ENCODE peak calls at places on chromosome 12, in four cellular contexts. R, O, S and Y are unnamed samples.

GRCh38 chr12:50824914-50825313 is 17.8 kb upstream of the TMPRSS12 start:
- DNase-seq in R (no peak), O (no peak), S (no peak), Y (no peak)

GRCh38 chr12:88371416-88372183 is 208.7 kb downstream of the KITLG start:
- DNase-seq in R (no peak), O (peak), S (peak), Y (peak)

GRCh38 chr12:51381226-51382079 is 9.8 kb downstream of the GALNT6 start:
- DNase-seq in R (no peak), O (no peak), S (peak), Y (no peak)

GRCh38 chr12:50222275-50222783 is 55.2 kb upstream of the CERS5 start:
- DNase-seq in R (peak), O (peak), S (peak), Y (peak)

GRCh38 chr12:29796823-29797263 is 13.1 kb upstream of the TMTC1 start:
- DNase-seq in R (no peak), O (peak), S (peak), Y (peak)

GRCh38 chr12:75706786-75707605 is 195.6 kb upstream of the KRR1 start:
- DNase-seq in R (no peak), O (no peak), S (peak), Y (peak)

GRCh38 chr12:23428758-23429157 is 520.7 kb downstream of the SOX5 start:
- DNase-seq in R (no peak), O (no peak), S (no peak), Y (no peak)

GRCh38 chr12:96862326-96862725 is 44.7 kb upstream of the NEDD1 start:
- DNase-seq in R (no peak), O (no peak), S (no peak), Y (no peak)

GRCh38 chr12:71195338-71195896 is 37.6 kb upstream of the TSPAN8 start:
- DNase-seq in R (no peak), O (no peak), S (no peak), Y (no peak)

GRCh38 chr12:71046215-71046614 is 111.6 kb downstream of the TSPAN8 start:
- DNase-seq in R (no peak), O (no peak), S (peak), Y (peak)

GRCh38 chr12:131072446-131073230 is 118.9 kb downstream of the ADGRD1 start:
- DNase-seq in R (no peak), O (peak), S (no peak), Y (no peak)

GRCh38 chr12:72072613-72073212 is 134.1 kb downstream of the TPH2 start:
- DNase-seq in R (no peak), O (no peak), S (no peak), Y (no peak)

GRCh38 chr12:28987538-28988383 is 161.3 kb upstream of the FAR2 start:
- DNase-seq in R (no peak), O (no peak), S (no peak), Y (no peak)

GRCh38 chr12:43921666-43922337 is 85.9 kb downstream of the TMEM117 start:
- DNase-seq in R (no peak), O (no peak), S (peak), Y (no peak)

GRCh38 chr12:6461401-6462233 is 8.9 kb downstream of the VAMP1 start:
- DNase-seq in R (peak), O (peak), S (no peak), Y (no peak)

GRCh38 chr12:20492251-20492728 is 124.0 kb downstream of the PDE3A start:
- DNase-seq in R (no peak), O (no peak), S (peak), Y (no peak)

GRCh38 chr12:13594731-13595514 is 386.5 kb downstream of the GRIN2B start:
- DNase-seq in R (no peak), O (no peak), S (no peak), Y (no peak)

GRCh38 chr12:129959889-129960288 is 56.1 kb upstream of the TMEM132D start:
- DNase-seq in R (no peak), O (no peak), S (no peak), Y (no peak)

GRCh38 chr12:22765731-22766130 is 140.8 kb downstream of the ETNK1 start:
- DNase-seq in R (no peak), O (no peak), S (no peak), Y (no peak)

GRCh38 chr12:101021911-101022388 is 188.1 kb downstream of the SLC5A8 start:
- DNase-seq in R (no peak), O (no peak), S (peak), Y (peak)

GRCh38 chr12:111196532-111196931 is 172.4 kb downstream of the PHETA1 start:
- DNase-seq in R (no peak), O (no peak), S (no peak), Y (no peak)

GRCh38 chr12:47954058-47954457 is 9.3 kb upstream of the TMEM106C start:
- DNase-seq in R (no peak), O (no peak), S (no peak), Y (no peak)

GRCh38 chr12:12722351-12723146 is 5.4 kb downstream of the CDKN1B start:
- DNase-seq in R (no peak), O (no peak), S (peak), Y (no peak)

GRCh38 chr12:80325167-80325959 is 118.7 kb upstream of the PTPRQ start:
- DNase-seq in R (no peak), O (no peak), S (no peak), Y (no peak)

GRCh38 chr12:33763331-33763730 is 259.0 kb upstream of the ALG10 start:
- DNase-seq in R (no peak), O (no peak), S (no peak), Y (no peak)

GRCh38 chr12:113424915-113425823 is 3.0 kb downstream of the SDSL start:
- DNase-seq in R (peak), O (peak), S (peak), Y (no peak)

GRCh38 chr12:104973250-104973649 is 12.9 kb upstream of the NOPCHAP1 start:
- DNase-seq in R (no peak), O (no peak), S (no peak), Y (no peak)

GRCh38 chr12:104886418-104887401 is 71.4 kb downstream of the SLC41A2 start:
- DNase-seq in R (no peak), O (no peak), S (peak), Y (peak)

GRCh38 chr12:86669010-86669409 is 412.8 kb upstream of the MGAT4C start:
- DNase-seq in R (no peak), O (no peak), S (no peak), Y (no peak)

GRCh38 chr12:5969974-5970690 is 25.1 kb upstream of the ANO2 start:
- DNase-seq in R (no peak), O (no peak), S (no peak), Y (no peak)

DNA sequence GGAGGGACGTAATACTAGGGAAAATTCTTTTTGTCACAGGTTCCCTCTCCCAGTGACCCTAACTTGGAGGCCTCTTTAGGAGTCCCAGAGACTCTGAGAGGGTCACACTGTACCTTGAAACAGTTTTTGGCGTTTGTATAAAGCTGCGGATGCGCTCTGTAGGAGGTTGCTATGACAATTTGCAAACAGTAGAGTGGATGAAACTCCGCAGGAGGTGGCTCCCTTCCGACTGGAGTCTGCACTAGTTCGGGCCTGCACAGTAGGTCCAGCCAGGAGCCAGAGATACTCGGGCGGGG is 1.3 kb upstream of the DYRK2 start:
- DNase-seq in R (no peak), O (no peak), S (peak), Y (no peak)
- H3K4me3 ChIP-seq in R (no peak), O (peak), S (no peak), Y (no peak)

DNA sequence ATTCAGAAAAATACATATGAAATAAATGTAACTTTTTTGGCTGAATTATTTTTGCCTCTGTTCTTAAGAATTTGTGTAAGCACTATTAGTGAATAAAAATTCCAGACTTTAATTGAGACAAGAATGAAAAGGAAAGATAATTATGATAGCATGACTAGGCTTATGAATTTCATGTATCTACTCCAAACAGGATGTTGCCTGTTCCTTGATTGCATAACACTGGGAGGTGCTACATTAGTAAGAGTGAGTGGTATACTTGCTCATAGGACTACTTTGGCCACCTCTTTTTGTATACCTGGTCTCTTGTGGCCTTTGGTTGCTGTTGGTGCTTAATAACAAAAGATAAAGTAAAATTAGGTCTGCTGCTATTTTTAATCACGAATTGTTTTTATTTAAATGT is 112.8 kb downstream of the NAV3 start:
- DNase-seq in R (no peak), O (no peak), S (peak), Y (peak)
- H3K4me3 ChIP-seq in R (no peak), O (no peak), S (no peak), Y (no peak)

GRCh38 chr12:30825341-30825740 is 70.6 kb upstream of the CAPRIN2 start:
- DNase-seq in R (no peak), O (no peak), S (no peak), Y (no peak)

GRCh38 chr12:30824311-30824710 is 69.6 kb upstream of the CAPRIN2 start:
- DNase-seq in R (no peak), O (no peak), S (no peak), Y (no peak)

GRCh38 chr12:30823764-30824163 is 69.0 kb upstream of the CAPRIN2 start:
- DNase-seq in R (no peak), O (no peak), S (no peak), Y (no peak)

GRCh38 chr12:30822385-30823139 is 67.8 kb upstream of the CAPRIN2 start:
- DNase-seq in R (no peak), O (peak), S (peak), Y (no peak)

GRCh38 chr12:30823140-30823669 is 68.5 kb upstream of the CAPRIN2 start:
- DNase-seq in R (no peak), O (peak), S (no peak), Y (no peak)
- H3K4me3 ChIP-seq in R (peak), O (peak), S (peak), Y (peak)

DNA sequence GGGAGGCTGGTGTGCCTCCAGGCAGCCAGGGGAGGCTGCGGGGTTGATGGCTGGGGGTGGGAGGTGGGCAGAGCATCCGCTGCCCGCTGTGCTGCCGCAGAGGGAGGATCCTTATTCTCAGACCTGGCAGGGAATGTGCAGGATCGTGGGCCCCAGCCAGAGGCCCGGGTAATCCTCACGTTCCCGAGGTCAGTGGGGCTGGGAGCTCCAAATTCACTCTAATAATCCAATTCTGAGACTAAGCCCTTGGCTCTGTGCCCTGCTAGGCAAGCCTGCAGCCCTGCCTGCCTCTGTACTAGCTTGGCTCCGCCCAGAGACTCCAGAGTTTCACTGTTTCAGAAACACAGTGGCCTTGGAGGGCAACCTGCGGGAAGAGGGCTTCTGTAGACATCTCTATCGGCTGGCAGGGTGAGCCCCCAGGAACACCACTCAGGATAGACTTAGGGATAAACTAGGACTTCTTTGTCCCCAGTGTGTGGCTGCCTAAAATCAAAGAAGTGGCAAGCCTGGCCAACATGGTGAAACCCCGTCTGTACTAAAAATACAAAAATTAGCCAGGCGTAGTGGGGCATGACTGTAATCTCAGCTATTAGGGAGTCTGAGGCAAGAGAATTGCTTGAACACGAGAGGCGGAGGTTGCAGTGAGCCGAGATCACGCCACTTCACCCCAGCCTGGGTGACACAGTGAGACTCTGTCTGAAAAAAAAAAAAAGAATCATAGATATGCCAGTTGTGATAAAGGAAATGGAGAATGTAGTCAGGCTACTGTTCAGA is 17.7 kb upstream of the MLEC start:
- DNase-seq in R (no peak), O (peak), S (no peak), Y (no peak)
- H3K4me3 ChIP-seq in R (no peak), O (no peak), S (no peak), Y (no peak)

GRCh38 chr12:132550014-132550802 is 60.2 kb downstream of the LRCOL1 start:
- DNase-seq in R (no peak), O (peak), S (no peak), Y (no peak)
- H3K4me3 ChIP-seq in R (no peak), O (no peak), S (no peak), Y (no peak)

DNA sequence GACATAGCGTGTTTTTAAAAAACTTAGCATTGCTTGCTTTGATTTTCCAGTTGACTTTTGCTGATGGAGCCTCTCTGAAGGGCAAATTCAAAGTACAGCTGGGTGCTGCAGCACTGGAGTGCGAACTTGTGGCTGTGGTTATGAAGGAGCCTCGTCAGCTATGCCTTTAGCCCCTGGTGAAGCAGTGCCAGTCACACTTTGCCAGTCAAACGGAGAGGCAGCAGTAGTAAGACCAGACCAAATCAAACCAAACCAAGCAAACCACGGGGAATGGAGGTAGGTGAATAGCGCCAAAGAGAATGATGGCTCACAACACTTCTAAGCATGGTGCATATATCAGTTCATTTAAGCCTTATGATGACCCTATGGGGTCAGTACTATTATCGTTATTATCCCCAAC is 15.1 kb upstream of the SLC38A2 start:
- DNase-seq in R (no peak), O (no peak), S (no peak), Y (no peak)
- H3K4me3 ChIP-seq in R (peak), O (no peak), S (no peak), Y (peak)

DNA sequence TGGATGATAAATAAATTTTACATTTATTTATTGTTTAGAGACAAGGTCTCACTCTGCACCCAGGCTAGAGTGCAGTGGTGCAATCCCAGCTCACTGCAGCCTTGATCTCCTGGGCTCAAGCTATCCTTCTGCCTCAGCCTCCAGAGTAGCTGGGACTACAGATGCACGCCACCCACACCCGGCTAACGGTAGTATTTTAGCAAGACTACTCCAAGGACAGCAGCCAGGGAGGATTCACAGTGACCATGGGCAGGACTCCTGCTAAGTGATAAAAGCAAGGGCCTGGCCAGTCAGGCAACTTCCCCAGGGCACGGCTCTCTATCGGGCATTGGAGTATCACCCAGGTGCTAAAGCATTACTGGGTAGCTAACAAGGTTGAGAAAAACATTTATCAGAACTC is 55.4 kb downstream of the ARL6IP4 start:
- DNase-seq in R (no peak), O (no peak), S (no peak), Y (no peak)
- H3K4me3 ChIP-seq in R (no peak), O (no peak), S (no peak), Y (no peak)

DNA sequence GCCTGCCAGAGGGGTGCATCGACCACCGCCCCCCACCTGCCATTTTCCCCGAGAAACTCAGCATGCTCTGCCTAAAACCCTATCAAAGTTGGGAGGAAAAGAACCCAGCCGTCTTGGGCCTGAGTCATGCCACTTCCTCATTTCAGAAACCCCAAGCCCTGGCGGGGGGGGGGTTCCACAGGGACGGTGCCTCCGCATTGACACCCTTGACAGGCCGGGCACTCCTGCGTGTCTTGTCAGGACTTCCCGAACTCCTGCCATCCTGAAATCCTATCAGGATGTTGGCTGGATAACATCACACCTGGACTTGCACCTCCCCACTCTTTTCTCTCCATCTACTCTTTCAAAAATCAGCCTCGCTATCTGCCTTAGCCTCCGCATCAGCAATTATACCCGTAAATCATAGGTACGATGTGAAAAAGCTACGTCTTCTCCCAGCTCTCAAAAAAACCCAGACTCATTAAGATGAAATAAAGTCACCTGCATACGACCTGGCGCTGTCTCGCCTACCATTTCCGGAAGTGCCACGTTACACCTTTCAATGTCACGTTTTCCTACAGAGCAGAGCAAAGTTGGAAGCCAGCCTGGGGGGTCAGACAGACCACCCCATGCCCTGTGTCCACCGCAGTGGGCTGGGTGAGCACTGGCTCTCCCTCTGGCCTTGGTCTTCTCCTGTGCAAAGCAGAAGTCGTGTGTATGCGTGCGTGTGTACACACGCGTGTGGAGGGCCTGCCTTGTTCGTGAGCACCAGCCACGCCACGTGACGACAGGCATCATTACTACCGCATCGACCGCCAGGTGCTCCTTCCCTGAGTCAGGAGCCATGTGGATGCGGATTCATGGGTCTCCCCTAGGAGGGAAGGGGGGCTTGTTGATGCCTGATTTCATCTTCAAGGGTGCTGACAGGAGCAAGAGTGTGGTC is 96.7 kb downstream of the RFLNA start:
- DNase-seq in R (no peak), O (no peak), S (peak), Y (no peak)
- H3K4me3 ChIP-seq in R (no peak), O (no peak), S (no peak), Y (no peak)

DNA sequence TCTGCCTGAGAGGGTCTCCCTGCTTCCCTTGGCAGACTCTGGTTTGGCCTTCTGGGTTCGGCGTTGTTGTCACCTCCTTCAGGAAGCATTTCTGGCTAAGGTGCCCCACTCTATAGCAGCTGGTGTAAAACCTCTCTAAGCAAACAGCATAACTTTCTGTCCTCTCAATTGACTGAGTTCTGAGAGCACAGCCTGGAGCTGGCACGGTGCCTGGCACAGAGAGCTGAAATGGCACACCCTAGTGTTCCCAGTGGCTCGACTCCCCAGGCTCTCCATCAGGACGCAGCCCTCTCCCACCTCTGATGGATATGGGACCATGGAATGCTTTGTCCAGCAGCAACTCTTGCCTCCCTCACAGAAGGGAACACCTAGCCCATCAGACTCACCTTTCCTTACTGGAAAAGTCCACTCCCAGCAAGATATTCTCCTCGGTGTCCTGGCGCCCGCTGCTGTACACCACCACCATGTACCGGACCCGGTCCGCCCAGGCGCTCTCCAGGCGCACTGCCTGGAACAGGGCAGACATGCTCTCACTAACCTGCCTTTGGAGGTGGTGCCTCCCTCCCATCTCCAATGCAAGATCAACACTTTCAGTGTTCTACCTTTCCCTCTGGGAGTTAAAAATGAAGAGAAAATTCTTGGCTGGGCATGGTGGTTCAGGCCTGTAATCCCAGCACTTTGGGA is 40.6 kb downstream of the SSH1 start:
- DNase-seq in R (no peak), O (peak), S (no peak), Y (no peak)
- H3K4me3 ChIP-seq in R (no peak), O (no peak), S (no peak), Y (no peak)

DNA sequence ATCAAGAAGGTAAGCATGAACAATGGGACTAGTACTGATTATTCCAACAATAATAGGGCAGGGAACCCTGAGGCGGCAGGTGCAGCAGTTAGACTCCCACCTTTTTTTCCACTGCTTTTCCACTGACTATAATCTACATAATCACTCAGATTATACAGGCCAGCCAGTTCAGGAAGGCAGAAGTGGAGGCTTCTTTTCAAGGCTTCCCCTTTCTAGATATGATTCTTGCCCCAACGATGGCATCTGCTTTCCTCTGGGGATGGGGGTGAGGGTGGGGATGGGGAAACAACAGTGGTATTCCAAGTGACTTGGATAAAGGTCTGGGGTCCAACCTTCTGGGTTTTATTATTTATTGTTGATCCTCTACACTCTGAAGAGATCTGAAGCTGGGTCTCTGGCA is 331 bp downstream of the NCKAP1L start:
- DNase-seq in R (no peak), O (no peak), S (no peak), Y (no peak)
- H3K4me3 ChIP-seq in R (peak), O (peak), S (no peak), Y (no peak)